ENCODE peak calls at places on chromosomes 12 and 14, in nine cellular contexts. B, R, L, G, W, Y, P, X and I are unnamed samples.

GRCh38 chr14:90344920-90345557 is 13.3 kb upstream of the NRDE2 start:
- DNase-seq in B (no peak), R (no peak), L (no peak), G (no peak), W (no peak), Y (no peak), P (no peak), X (no peak), I (no peak)

GRCh38 chr12:60333461-60333860 is 737.6 kb downstream of the SLC16A7 start:
- DNase-seq in B (no peak), R (no peak), L (no peak), G (no peak), W (no peak), Y (no peak), P (no peak), X (no peak), I (no peak)

GRCh38 chr14:71532349-71532748 is 399.9 kb upstream of the RGS6 start:
- DNase-seq in B (no peak), R (peak), L (no peak), G (no peak), W (peak), Y (no peak), P (no peak), X (peak), I (no peak)

GRCh38 chr12:84435682-84436081 is 476.9 kb downstream of the SLC6A15 start:
- DNase-seq in B (no peak), R (no peak), L (no peak), G (no peak), W (no peak), Y (no peak), P (no peak), X (no peak), I (no peak)

GRCh38 chr12:98403936-98404335 is 111.5 kb upstream of the TMPO start:
- DNase-seq in B (no peak), R (no peak), L (no peak), G (no peak), W (no peak), Y (no peak), P (no peak), X (no peak), I (no peak)

GRCh38 chr14:78170203-78170602 is at the start of gene NRXN3:
- DNase-seq in B (no peak), R (no peak), L (peak), G (no peak), W (no peak), Y (no peak), P (no peak), X (no peak), I (no peak)

GRCh38 chr12:14365294-14366210 is at the start of gene ATF7IP:
- DNase-seq in B (peak), R (peak), L (peak), G (peak), W (peak), Y (peak), P (peak), X (peak), I (peak)

GRCh38 chr12:12511895-12512674 is 50.6 kb downstream of the DUSP16 start:
- DNase-seq in B (no peak), R (no peak), L (no peak), G (no peak), W (no peak), Y (no peak), P (no peak), X (no peak), I (no peak)

GRCh38 chr12:123979566-123979965 is 6.6 kb downstream of the ZNF664 start:
- DNase-seq in B (no peak), R (no peak), L (no peak), G (no peak), W (no peak), Y (no peak), P (no peak), X (no peak), I (no peak)

GRCh38 chr14:95227279-95227860 is 70.0 kb upstream of the DICER1 start:
- DNase-seq in B (no peak), R (no peak), L (peak), G (peak), W (no peak), Y (no peak), P (no peak), X (no peak), I (no peak)

GRCh38 chr12:59500335-59500734 is 95.5 kb upstream of the SLC16A7 start:
- DNase-seq in B (no peak), R (no peak), L (peak), G (no peak), W (no peak), Y (no peak), P (no peak), X (peak), I (no peak)

GRCh38 chr14:51305761-51306160 is 65.7 kb downstream of the TMX1 start:
- DNase-seq in B (no peak), R (no peak), L (no peak), G (no peak), W (no peak), Y (no peak), P (no peak), X (no peak), I (no peak)

GRCh38 chr12:48221645-48222044 is 18.6 kb upstream of the OR10AD1 start:
- DNase-seq in B (no peak), R (no peak), L (no peak), G (no peak), W (no peak), Y (no peak), P (no peak), X (no peak), I (no peak)